ENCODE peak calls at places on chromosomes 3 and 15, in nine cellular contexts. One of them, this sample, is unnamed.

GRCh38 chr15:100940785-100941379 is 21.7 kb downstream of the LRRK1 start:
- DNase-seq in CD8-positive, alpha-beta T cell: no peak
- DNase-seq in MM.1S: no peak
- DNase-seq in stimulated activated CD8-positive, alpha-beta memory T cell treated with anti-CD3 and anti-CD28 coated beads, Interleukin-15, amount 100 ng/mL, for 24 hours: no peak
- DNase-seq in CD4-positive, alpha-beta T cell: no peak
- DNase-seq in stimulated activated CD4-positive, alpha-beta T cell treated with anti-CD3 and anti-CD28 coated beads, Interleukin-4, amount 100 ng/mL, for 48 hours: no peak
- DNase-seq in HL-60: peak; percentile 70
- DNase-seq in MCF 10A: no peak
- DNase-seq in iPS-NIHi11: no peak
- DNase-seq in this sample: peak; percentile 66

GRCh38 chr3:124261301-124261700 is 269.4 kb upstream of the ROPN1 start:
- DNase-seq in CD8-positive, alpha-beta T cell: no peak
- DNase-seq in MM.1S: no peak
- DNase-seq in stimulated activated CD8-positive, alpha-beta memory T cell treated with anti-CD3 and anti-CD28 coated beads, Interleukin-15, amount 100 ng/mL, for 24 hours: no peak
- DNase-seq in CD4-positive, alpha-beta T cell: no peak
- DNase-seq in stimulated activated CD4-positive, alpha-beta T cell treated with anti-CD3 and anti-CD28 coated beads, Interleukin-4, amount 100 ng/mL, for 48 hours: no peak
- DNase-seq in HL-60: no peak
- DNase-seq in MCF 10A: no peak
- DNase-seq in iPS-NIHi11: no peak
- DNase-seq in this sample: no peak

GRCh38 chr3:174767406-174767805 is 91.7 kb upstream of the NAALADL2 start:
- DNase-seq in CD8-positive, alpha-beta T cell: no peak
- DNase-seq in MM.1S: no peak
- DNase-seq in stimulated activated CD8-positive, alpha-beta memory T cell treated with anti-CD3 and anti-CD28 coated beads, Interleukin-15, amount 100 ng/mL, for 24 hours: no peak
- DNase-seq in CD4-positive, alpha-beta T cell: no peak
- DNase-seq in stimulated activated CD4-positive, alpha-beta T cell treated with anti-CD3 and anti-CD28 coated beads, Interleukin-4, amount 100 ng/mL, for 48 hours: no peak
- DNase-seq in HL-60: no peak
- DNase-seq in MCF 10A: no peak
- DNase-seq in iPS-NIHi11: no peak
- DNase-seq in this sample: no peak

GRCh38 chr15:81357178-81357686 is 16.8 kb downstream of the TMC3 start:
- DNase-seq in CD8-positive, alpha-beta T cell: no peak
- DNase-seq in MM.1S: no peak
- DNase-seq in stimulated activated CD8-positive, alpha-beta memory T cell treated with anti-CD3 and anti-CD28 coated beads, Interleukin-15, amount 100 ng/mL, for 24 hours: no peak
- DNase-seq in CD4-positive, alpha-beta T cell: no peak
- DNase-seq in stimulated activated CD4-positive, alpha-beta T cell treated with anti-CD3 and anti-CD28 coated beads, Interleukin-4, amount 100 ng/mL, for 48 hours: no peak
- DNase-seq in HL-60: no peak
- DNase-seq in MCF 10A: peak; percentile 11
- DNase-seq in iPS-NIHi11: no peak
- DNase-seq in this sample: no peak

GRCh38 chr3:155960060-155960459 is 89.6 kb downstream of the GMPS start:
- DNase-seq in CD8-positive, alpha-beta T cell: no peak
- DNase-seq in MM.1S: no peak
- DNase-seq in stimulated activated CD8-positive, alpha-beta memory T cell treated with anti-CD3 and anti-CD28 coated beads, Interleukin-15, amount 100 ng/mL, for 24 hours: no peak
- DNase-seq in CD4-positive, alpha-beta T cell: no peak
- DNase-seq in stimulated activated CD4-positive, alpha-beta T cell treated with anti-CD3 and anti-CD28 coated beads, Interleukin-4, amount 100 ng/mL, for 48 hours: no peak
- DNase-seq in HL-60: no peak
- DNase-seq in MCF 10A: no peak
- DNase-seq in iPS-NIHi11: no peak
- DNase-seq in this sample: no peak

GRCh38 chr15:31508656-31509055 is 182.0 kb downstream of the KLF13 start:
- DNase-seq in CD8-positive, alpha-beta T cell: no peak
- DNase-seq in MM.1S: no peak
- DNase-seq in stimulated activated CD8-positive, alpha-beta memory T cell treated with anti-CD3 and anti-CD28 coated beads, Interleukin-15, amount 100 ng/mL, for 24 hours: no peak
- DNase-seq in CD4-positive, alpha-beta T cell: no peak
- DNase-seq in stimulated activated CD4-positive, alpha-beta T cell treated with anti-CD3 and anti-CD28 coated beads, Interleukin-4, amount 100 ng/mL, for 48 hours: no peak
- DNase-seq in HL-60: no peak
- DNase-seq in MCF 10A: no peak
- DNase-seq in iPS-NIHi11: no peak
- DNase-seq in this sample: no peak

GRCh38 chr3:149894211-149894610 is 76.5 kb downstream of the PFN2 start:
- DNase-seq in CD8-positive, alpha-beta T cell: no peak
- DNase-seq in MM.1S: no peak
- DNase-seq in stimulated activated CD8-positive, alpha-beta memory T cell treated with anti-CD3 and anti-CD28 coated beads, Interleukin-15, amount 100 ng/mL, for 24 hours: no peak
- DNase-seq in CD4-positive, alpha-beta T cell: no peak
- DNase-seq in stimulated activated CD4-positive, alpha-beta T cell treated with anti-CD3 and anti-CD28 coated beads, Interleukin-4, amount 100 ng/mL, for 48 hours: no peak
- DNase-seq in HL-60: no peak
- DNase-seq in MCF 10A: no peak
- DNase-seq in iPS-NIHi11: no peak
- DNase-seq in this sample: no peak

GRCh38 chr15:76340802-76341365 is 4.3 kb downstream of the ISL2 start:
- DNase-seq in CD8-positive, alpha-beta T cell: peak; percentile 41
- DNase-seq in MM.1S: peak; percentile 43
- DNase-seq in stimulated activated CD8-positive, alpha-beta memory T cell treated with anti-CD3 and anti-CD28 coated beads, Interleukin-15, amount 100 ng/mL, for 24 hours: no peak
- DNase-seq in CD4-positive, alpha-beta T cell: peak; percentile 52
- DNase-seq in stimulated activated CD4-positive, alpha-beta T cell treated with anti-CD3 and anti-CD28 coated beads, Interleukin-4, amount 100 ng/mL, for 48 hours: no peak
- DNase-seq in HL-60: no peak
- DNase-seq in MCF 10A: no peak
- DNase-seq in iPS-NIHi11: no peak
- DNase-seq in this sample: no peak

GRCh38 chr15:29476503-29477080 is 207.0 kb upstream of the NSMCE3 start:
- DNase-seq in CD8-positive, alpha-beta T cell: no peak
- DNase-seq in MM.1S: no peak
- DNase-seq in stimulated activated CD8-positive, alpha-beta memory T cell treated with anti-CD3 and anti-CD28 coated beads, Interleukin-15, amount 100 ng/mL, for 24 hours: no peak
- DNase-seq in CD4-positive, alpha-beta T cell: no peak
- DNase-seq in stimulated activated CD4-positive, alpha-beta T cell treated with anti-CD3 and anti-CD28 coated beads, Interleukin-4, amount 100 ng/mL, for 48 hours: no peak
- DNase-seq in HL-60: no peak
- DNase-seq in MCF 10A: no peak
- DNase-seq in iPS-NIHi11: no peak
- DNase-seq in this sample: no peak

GRCh38 chr15:90955911-90956310 is 1.2 kb downstream of the RCCD1 start:
- DNase-seq in CD8-positive, alpha-beta T cell: no peak
- DNase-seq in MM.1S: peak; percentile 62
- DNase-seq in stimulated activated CD8-positive, alpha-beta memory T cell treated with anti-CD3 and anti-CD28 coated beads, Interleukin-15, amount 100 ng/mL, for 24 hours: no peak
- DNase-seq in CD4-positive, alpha-beta T cell: no peak
- DNase-seq in stimulated activated CD4-positive, alpha-beta T cell treated with anti-CD3 and anti-CD28 coated beads, Interleukin-4, amount 100 ng/mL, for 48 hours: no peak
- DNase-seq in HL-60: no peak
- DNase-seq in MCF 10A: peak; percentile 64
- DNase-seq in iPS-NIHi11: no peak
- DNase-seq in this sample: no peak

GRCh38 chr3:194503101-194503531 is 16.3 kb upstream of the ATP13A3 start:
- DNase-seq in CD8-positive, alpha-beta T cell: no peak
- DNase-seq in MM.1S: no peak
- DNase-seq in stimulated activated CD8-positive, alpha-beta memory T cell treated with anti-CD3 and anti-CD28 coated beads, Interleukin-15, amount 100 ng/mL, for 24 hours: no peak
- DNase-seq in CD4-positive, alpha-beta T cell: no peak
- DNase-seq in stimulated activated CD4-positive, alpha-beta T cell treated with anti-CD3 and anti-CD28 coated beads, Interleukin-4, amount 100 ng/mL, for 48 hours: no peak
- DNase-seq in HL-60: no peak
- DNase-seq in MCF 10A: no peak
- DNase-seq in iPS-NIHi11: no peak
- DNase-seq in this sample: no peak

GRCh38 chr15:78673476-78673875 is 32.5 kb upstream of the CHRNB4 start:
- DNase-seq in CD8-positive, alpha-beta T cell: no peak
- DNase-seq in MM.1S: no peak
- DNase-seq in stimulated activated CD8-positive, alpha-beta memory T cell treated with anti-CD3 and anti-CD28 coated beads, Interleukin-15, amount 100 ng/mL, for 24 hours: no peak
- DNase-seq in CD4-positive, alpha-beta T cell: no peak
- DNase-seq in stimulated activated CD4-positive, alpha-beta T cell treated with anti-CD3 and anti-CD28 coated beads, Interleukin-4, amount 100 ng/mL, for 48 hours: no peak
- DNase-seq in HL-60: no peak
- DNase-seq in MCF 10A: no peak
- DNase-seq in iPS-NIHi11: no peak
- DNase-seq in this sample: no peak

GRCh38 chr3:11705049-11705448 is 61.3 kb upstream of the VGLL4 start:
- DNase-seq in CD8-positive, alpha-beta T cell: no peak
- DNase-seq in MM.1S: no peak
- DNase-seq in stimulated activated CD8-positive, alpha-beta memory T cell treated with anti-CD3 and anti-CD28 coated beads, Interleukin-15, amount 100 ng/mL, for 24 hours: no peak
- DNase-seq in CD4-positive, alpha-beta T cell: no peak
- DNase-seq in stimulated activated CD4-positive, alpha-beta T cell treated with anti-CD3 and anti-CD28 coated beads, Interleukin-4, amount 100 ng/mL, for 48 hours: no peak
- DNase-seq in HL-60: no peak
- DNase-seq in MCF 10A: no peak
- DNase-seq in iPS-NIHi11: no peak
- DNase-seq in this sample: peak; percentile 29

GRCh38 chr3:143595456-143596077 is 252.7 kb downstream of the SLC9A9 start:
- DNase-seq in CD8-positive, alpha-beta T cell: no peak
- DNase-seq in MM.1S: peak; percentile 21
- DNase-seq in stimulated activated CD8-positive, alpha-beta memory T cell treated with anti-CD3 and anti-CD28 coated beads, Interleukin-15, amount 100 ng/mL, for 24 hours: no peak
- DNase-seq in CD4-positive, alpha-beta T cell: no peak
- DNase-seq in stimulated activated CD4-positive, alpha-beta T cell treated with anti-CD3 and anti-CD28 coated beads, Interleukin-4, amount 100 ng/mL, for 48 hours: no peak
- DNase-seq in HL-60: no peak
- DNase-seq in MCF 10A: no peak
- DNase-seq in iPS-NIHi11: no peak
- DNase-seq in this sample: peak; percentile 31

GRCh38 chr3:44442591-44443309 is 34.7 kb downstream of the ZNF445 start:
- DNase-seq in CD8-positive, alpha-beta T cell: no peak
- DNase-seq in MM.1S: peak; percentile 20
- DNase-seq in stimulated activated CD8-positive, alpha-beta memory T cell treated with anti-CD3 and anti-CD28 coated beads, Interleukin-15, amount 100 ng/mL, for 24 hours: no peak
- DNase-seq in CD4-positive, alpha-beta T cell: no peak
- DNase-seq in stimulated activated CD4-positive, alpha-beta T cell treated with anti-CD3 and anti-CD28 coated beads, Interleukin-4, amount 100 ng/mL, for 48 hours: no peak
- DNase-seq in HL-60: no peak
- DNase-seq in MCF 10A: no peak
- DNase-seq in iPS-NIHi11: no peak
- DNase-seq in this sample: no peak

GRCh38 chr3:101950985-101951733 is 101.8 kb downstream of the NFKBIZ start:
- DNase-seq in CD8-positive, alpha-beta T cell: no peak
- DNase-seq in MM.1S: no peak
- DNase-seq in stimulated activated CD8-positive, alpha-beta memory T cell treated with anti-CD3 and anti-CD28 coated beads, Interleukin-15, amount 100 ng/mL, for 24 hours: no peak
- DNase-seq in CD4-positive, alpha-beta T cell: no peak
- DNase-seq in stimulated activated CD4-positive, alpha-beta T cell treated with anti-CD3 and anti-CD28 coated beads, Interleukin-4, amount 100 ng/mL, for 48 hours: no peak
- DNase-seq in HL-60: no peak
- DNase-seq in MCF 10A: no peak
- DNase-seq in iPS-NIHi11: peak; percentile 20
- DNase-seq in this sample: no peak

GRCh38 chr15:66713843-66714508 is 11.9 kb downstream of the SMAD6 start:
- DNase-seq in CD8-positive, alpha-beta T cell: no peak
- DNase-seq in MM.1S: peak; percentile 26
- DNase-seq in stimulated activated CD8-positive, alpha-beta memory T cell treated with anti-CD3 and anti-CD28 coated beads, Interleukin-15, amount 100 ng/mL, for 24 hours: no peak
- DNase-seq in CD4-positive, alpha-beta T cell: no peak
- DNase-seq in stimulated activated CD4-positive, alpha-beta T cell treated with anti-CD3 and anti-CD28 coated beads, Interleukin-4, amount 100 ng/mL, for 48 hours: no peak
- DNase-seq in HL-60: no peak
- DNase-seq in MCF 10A: no peak
- DNase-seq in iPS-NIHi11: no peak
- DNase-seq in this sample: no peak

GRCh38 chr3:38907426-38907825 is 91.4 kb upstream of the SCN10A start:
- DNase-seq in CD8-positive, alpha-beta T cell: no peak
- DNase-seq in MM.1S: no peak
- DNase-seq in stimulated activated CD8-positive, alpha-beta memory T cell treated with anti-CD3 and anti-CD28 coated beads, Interleukin-15, amount 100 ng/mL, for 24 hours: no peak
- DNase-seq in CD4-positive, alpha-beta T cell: no peak
- DNase-seq in stimulated activated CD4-positive, alpha-beta T cell treated with anti-CD3 and anti-CD28 coated beads, Interleukin-4, amount 100 ng/mL, for 48 hours: no peak
- DNase-seq in HL-60: no peak
- DNase-seq in MCF 10A: no peak
- DNase-seq in iPS-NIHi11: no peak
- DNase-seq in this sample: no peak

GRCh38 chr15:67085818-67086649 is 20.6 kb downstream of the SMAD3 start:
- DNase-seq in CD8-positive, alpha-beta T cell: no peak
- DNase-seq in MM.1S: peak; percentile 98
- DNase-seq in stimulated activated CD8-positive, alpha-beta memory T cell treated with anti-CD3 and anti-CD28 coated beads, Interleukin-15, amount 100 ng/mL, for 24 hours: no peak
- DNase-seq in CD4-positive, alpha-beta T cell: no peak
- DNase-seq in stimulated activated CD4-positive, alpha-beta T cell treated with anti-CD3 and anti-CD28 coated beads, Interleukin-4, amount 100 ng/mL, for 48 hours: no peak
- DNase-seq in HL-60: peak; percentile 89
- DNase-seq in MCF 10A: peak; percentile 71
- DNase-seq in iPS-NIHi11: no peak
- DNase-seq in this sample: peak; percentile 56